ENCODE peak calls at places on chromosomes 2 and 18, in ten cellular contexts. One of them, this sample, is unnamed.
A peak's percentile ranks its signal among the peaks of the same experiment; 100 is the strongest.

GRCh38 chr2:72696559-72696958 is 129.3 kb downstream of the EXOC6B start:
- DNase-seq in nephron progenitor cell: no peak
- DNase-seq in T-cell: no peak
- DNase-seq in activated CD4-positive, alpha-beta T cell treated with anti-CD3 and anti-CD28 coated beads, Interleukin-2, amount 50 U/mL, for 48 hours: no peak
- DNase-seq in CD4-positive, alpha-beta T cell: no peak
- DNase-seq in MCF 10A: no peak
- DNase-seq in A172: no peak
- DNase-seq in progenitor cell of endocrine pancreas: no peak
- DNase-seq in activated T-cell treated with anti-CD3 and anti-CD28 coated beads for 1 hour: no peak
- DNase-seq in NB4: no peak
- DNase-seq in this sample: no peak

GRCh38 chr2:172460780-172461201 is 33.4 kb downstream of the ITGA6 start:
- DNase-seq in nephron progenitor cell: no peak
- DNase-seq in T-cell: no peak
- DNase-seq in activated CD4-positive, alpha-beta T cell treated with anti-CD3 and anti-CD28 coated beads, Interleukin-2, amount 50 U/mL, for 48 hours: no peak
- DNase-seq in CD4-positive, alpha-beta T cell: no peak
- DNase-seq in MCF 10A: peak; percentile 81
- DNase-seq in A172: no peak
- DNase-seq in progenitor cell of endocrine pancreas: no peak
- DNase-seq in activated T-cell treated with anti-CD3 and anti-CD28 coated beads for 1 hour: no peak
- DNase-seq in NB4: peak; percentile 64
- DNase-seq in this sample: no peak

GRCh38 chr2:134917219-134917957 is 1.2 kb upstream of the CCNT2 start:
- DNase-seq in nephron progenitor cell: peak; percentile 14
- DNase-seq in T-cell: no peak
- DNase-seq in activated CD4-positive, alpha-beta T cell treated with anti-CD3 and anti-CD28 coated beads, Interleukin-2, amount 50 U/mL, for 48 hours: peak; percentile 9
- DNase-seq in CD4-positive, alpha-beta T cell: peak; percentile 34
- DNase-seq in MCF 10A: peak; percentile 4
- DNase-seq in A172: no peak
- DNase-seq in progenitor cell of endocrine pancreas: no peak
- DNase-seq in activated T-cell treated with anti-CD3 and anti-CD28 coated beads for 1 hour: no peak
- DNase-seq in NB4: peak; percentile 58
- DNase-seq in this sample: no peak

GRCh38 chr18:55763298-55763697 is 175.3 kb upstream of the TCF4 start:
- DNase-seq in nephron progenitor cell: no peak
- DNase-seq in T-cell: no peak
- DNase-seq in activated CD4-positive, alpha-beta T cell treated with anti-CD3 and anti-CD28 coated beads, Interleukin-2, amount 50 U/mL, for 48 hours: no peak
- DNase-seq in CD4-positive, alpha-beta T cell: no peak
- DNase-seq in MCF 10A: no peak
- DNase-seq in A172: peak; percentile 87
- DNase-seq in progenitor cell of endocrine pancreas: no peak
- DNase-seq in activated T-cell treated with anti-CD3 and anti-CD28 coated beads for 1 hour: no peak
- DNase-seq in NB4: no peak
- DNase-seq in this sample: no peak

GRCh38 chr2:236159778-236160170 is 8.4 kb downstream of the GBX2 start:
- DNase-seq in nephron progenitor cell: no peak
- DNase-seq in T-cell: no peak
- DNase-seq in activated CD4-positive, alpha-beta T cell treated with anti-CD3 and anti-CD28 coated beads, Interleukin-2, amount 50 U/mL, for 48 hours: no peak
- DNase-seq in CD4-positive, alpha-beta T cell: no peak
- DNase-seq in MCF 10A: no peak
- DNase-seq in A172: no peak
- DNase-seq in progenitor cell of endocrine pancreas: no peak
- DNase-seq in activated T-cell treated with anti-CD3 and anti-CD28 coated beads for 1 hour: no peak
- DNase-seq in NB4: no peak
- DNase-seq in this sample: no peak

GRCh38 chr2:148617219-148617618 is 27.3 kb upstream of the EPC2 start:
- DNase-seq in nephron progenitor cell: no peak
- DNase-seq in T-cell: no peak
- DNase-seq in activated CD4-positive, alpha-beta T cell treated with anti-CD3 and anti-CD28 coated beads, Interleukin-2, amount 50 U/mL, for 48 hours: no peak
- DNase-seq in CD4-positive, alpha-beta T cell: no peak
- DNase-seq in MCF 10A: no peak
- DNase-seq in A172: no peak
- DNase-seq in progenitor cell of endocrine pancreas: no peak
- DNase-seq in activated T-cell treated with anti-CD3 and anti-CD28 coated beads for 1 hour: no peak
- DNase-seq in NB4: no peak
- DNase-seq in this sample: no peak

GRCh38 chr2:190303642-190304041 is 16.0 kb downstream of the HIBCH start:
- DNase-seq in nephron progenitor cell: no peak
- DNase-seq in T-cell: no peak
- DNase-seq in activated CD4-positive, alpha-beta T cell treated with anti-CD3 and anti-CD28 coated beads, Interleukin-2, amount 50 U/mL, for 48 hours: no peak
- DNase-seq in CD4-positive, alpha-beta T cell: no peak
- DNase-seq in MCF 10A: no peak
- DNase-seq in A172: no peak
- DNase-seq in progenitor cell of endocrine pancreas: no peak
- DNase-seq in activated T-cell treated with anti-CD3 and anti-CD28 coated beads for 1 hour: no peak
- DNase-seq in NB4: no peak
- DNase-seq in this sample: no peak

GRCh38 chr2:216654528-216655052 is 21.4 kb downstream of the IGFBP2 start:
- DNase-seq in nephron progenitor cell: no peak
- DNase-seq in T-cell: no peak
- DNase-seq in activated CD4-positive, alpha-beta T cell treated with anti-CD3 and anti-CD28 coated beads, Interleukin-2, amount 50 U/mL, for 48 hours: no peak
- DNase-seq in CD4-positive, alpha-beta T cell: no peak
- DNase-seq in MCF 10A: no peak
- DNase-seq in A172: no peak
- DNase-seq in progenitor cell of endocrine pancreas: no peak
- DNase-seq in activated T-cell treated with anti-CD3 and anti-CD28 coated beads for 1 hour: no peak
- DNase-seq in NB4: no peak
- DNase-seq in this sample: no peak

GRCh38 chr2:168766600-168766999 is 35.8 kb upstream of the NOSTRIN start:
- DNase-seq in nephron progenitor cell: no peak
- DNase-seq in T-cell: no peak
- DNase-seq in activated CD4-positive, alpha-beta T cell treated with anti-CD3 and anti-CD28 coated beads, Interleukin-2, amount 50 U/mL, for 48 hours: no peak
- DNase-seq in CD4-positive, alpha-beta T cell: no peak
- DNase-seq in MCF 10A: peak; percentile 42
- DNase-seq in A172: no peak
- DNase-seq in progenitor cell of endocrine pancreas: no peak
- DNase-seq in activated T-cell treated with anti-CD3 and anti-CD28 coated beads for 1 hour: no peak
- DNase-seq in NB4: no peak
- DNase-seq in this sample: no peak

GRCh38 chr2:177930916-177931315 is 141.7 kb downstream of the PDE11A start:
- DNase-seq in nephron progenitor cell: no peak
- DNase-seq in T-cell: no peak
- DNase-seq in activated CD4-positive, alpha-beta T cell treated with anti-CD3 and anti-CD28 coated beads, Interleukin-2, amount 50 U/mL, for 48 hours: no peak
- DNase-seq in CD4-positive, alpha-beta T cell: no peak
- DNase-seq in MCF 10A: peak; percentile 32
- DNase-seq in A172: no peak
- DNase-seq in progenitor cell of endocrine pancreas: no peak
- DNase-seq in activated T-cell treated with anti-CD3 and anti-CD28 coated beads for 1 hour: no peak
- DNase-seq in NB4: no peak
- DNase-seq in this sample: no peak

GRCh38 chr18:59566507-59566906 is 130.7 kb downstream of the CCBE1 start:
- DNase-seq in nephron progenitor cell: no peak
- DNase-seq in T-cell: no peak
- DNase-seq in activated CD4-positive, alpha-beta T cell treated with anti-CD3 and anti-CD28 coated beads, Interleukin-2, amount 50 U/mL, for 48 hours: no peak
- DNase-seq in CD4-positive, alpha-beta T cell: no peak
- DNase-seq in MCF 10A: no peak
- DNase-seq in A172: no peak
- DNase-seq in progenitor cell of endocrine pancreas: no peak
- DNase-seq in activated T-cell treated with anti-CD3 and anti-CD28 coated beads for 1 hour: no peak
- DNase-seq in NB4: no peak
- DNase-seq in this sample: no peak

GRCh38 chr18:31356025-31356424 is 20.6 kb upstream of the DSG4 start:
- DNase-seq in nephron progenitor cell: no peak
- DNase-seq in T-cell: no peak
- DNase-seq in activated CD4-positive, alpha-beta T cell treated with anti-CD3 and anti-CD28 coated beads, Interleukin-2, amount 50 U/mL, for 48 hours: no peak
- DNase-seq in CD4-positive, alpha-beta T cell: no peak
- DNase-seq in MCF 10A: no peak
- DNase-seq in A172: no peak
- DNase-seq in progenitor cell of endocrine pancreas: no peak
- DNase-seq in activated T-cell treated with anti-CD3 and anti-CD28 coated beads for 1 hour: no peak
- DNase-seq in NB4: no peak
- DNase-seq in this sample: no peak

GRCh38 chr2:188512456-188512855 is 220.8 kb downstream of the GULP1 start:
- DNase-seq in nephron progenitor cell: no peak
- DNase-seq in T-cell: no peak
- DNase-seq in activated CD4-positive, alpha-beta T cell treated with anti-CD3 and anti-CD28 coated beads, Interleukin-2, amount 50 U/mL, for 48 hours: no peak
- DNase-seq in CD4-positive, alpha-beta T cell: no peak
- DNase-seq in MCF 10A: peak; percentile 54
- DNase-seq in A172: peak; percentile 38
- DNase-seq in progenitor cell of endocrine pancreas: no peak
- DNase-seq in activated T-cell treated with anti-CD3 and anti-CD28 coated beads for 1 hour: no peak
- DNase-seq in NB4: peak; percentile 58
- DNase-seq in this sample: no peak

GRCh38 chr2:203155406-203155805 is 83.4 kb upstream of the CYP20A1 start:
- DNase-seq in nephron progenitor cell: no peak
- DNase-seq in T-cell: no peak
- DNase-seq in activated CD4-positive, alpha-beta T cell treated with anti-CD3 and anti-CD28 coated beads, Interleukin-2, amount 50 U/mL, for 48 hours: no peak
- DNase-seq in CD4-positive, alpha-beta T cell: no peak
- DNase-seq in MCF 10A: peak; percentile 2
- DNase-seq in A172: no peak
- DNase-seq in progenitor cell of endocrine pancreas: no peak
- DNase-seq in activated T-cell treated with anti-CD3 and anti-CD28 coated beads for 1 hour: no peak
- DNase-seq in NB4: peak; percentile 14
- DNase-seq in this sample: no peak

GRCh38 chr2:133791191-133791590 is 222.9 kb upstream of the NCKAP5 start:
- DNase-seq in nephron progenitor cell: no peak
- DNase-seq in T-cell: no peak
- DNase-seq in activated CD4-positive, alpha-beta T cell treated with anti-CD3 and anti-CD28 coated beads, Interleukin-2, amount 50 U/mL, for 48 hours: no peak
- DNase-seq in CD4-positive, alpha-beta T cell: no peak
- DNase-seq in MCF 10A: no peak
- DNase-seq in A172: peak; percentile 81
- DNase-seq in progenitor cell of endocrine pancreas: no peak
- DNase-seq in activated T-cell treated with anti-CD3 and anti-CD28 coated beads for 1 hour: no peak
- DNase-seq in NB4: no peak
- DNase-seq in this sample: no peak

GRCh38 chr2:150080115-150080514 is 407.4 kb downstream of the RND3 start:
- DNase-seq in nephron progenitor cell: no peak
- DNase-seq in T-cell: no peak
- DNase-seq in activated CD4-positive, alpha-beta T cell treated with anti-CD3 and anti-CD28 coated beads, Interleukin-2, amount 50 U/mL, for 48 hours: no peak
- DNase-seq in CD4-positive, alpha-beta T cell: no peak
- DNase-seq in MCF 10A: no peak
- DNase-seq in A172: peak; percentile 44
- DNase-seq in progenitor cell of endocrine pancreas: no peak
- DNase-seq in activated T-cell treated with anti-CD3 and anti-CD28 coated beads for 1 hour: no peak
- DNase-seq in NB4: no peak
- DNase-seq in this sample: no peak

GRCh38 chr2:27446057-27446456 is 3.9 kb downstream of the KRTCAP3 start:
- DNase-seq in nephron progenitor cell: no peak
- DNase-seq in T-cell: no peak
- DNase-seq in activated CD4-positive, alpha-beta T cell treated with anti-CD3 and anti-CD28 coated beads, Interleukin-2, amount 50 U/mL, for 48 hours: no peak
- DNase-seq in CD4-positive, alpha-beta T cell: no peak
- DNase-seq in MCF 10A: peak; percentile 88
- DNase-seq in A172: no peak
- DNase-seq in progenitor cell of endocrine pancreas: no peak
- DNase-seq in activated T-cell treated with anti-CD3 and anti-CD28 coated beads for 1 hour: no peak
- DNase-seq in NB4: no peak
- DNase-seq in this sample: no peak

GRCh38 chr18:26468931-26469340 is 79.4 kb downstream of the KCTD1 start:
- DNase-seq in nephron progenitor cell: peak; percentile 71
- DNase-seq in T-cell: no peak
- DNase-seq in activated CD4-positive, alpha-beta T cell treated with anti-CD3 and anti-CD28 coated beads, Interleukin-2, amount 50 U/mL, for 48 hours: no peak
- DNase-seq in CD4-positive, alpha-beta T cell: no peak
- DNase-seq in MCF 10A: peak; percentile 39
- DNase-seq in A172: peak; percentile 71
- DNase-seq in progenitor cell of endocrine pancreas: peak; percentile 30
- DNase-seq in activated T-cell treated with anti-CD3 and anti-CD28 coated beads for 1 hour: no peak
- DNase-seq in NB4: peak; percentile 22
- DNase-seq in this sample: no peak

GRCh38 chr2:200180943-200181342 is 125.5 kb upstream of the SPATS2L start:
- DNase-seq in nephron progenitor cell: no peak
- DNase-seq in T-cell: no peak
- DNase-seq in activated CD4-positive, alpha-beta T cell treated with anti-CD3 and anti-CD28 coated beads, Interleukin-2, amount 50 U/mL, for 48 hours: no peak
- DNase-seq in CD4-positive, alpha-beta T cell: no peak
- DNase-seq in MCF 10A: no peak
- DNase-seq in A172: no peak
- DNase-seq in progenitor cell of endocrine pancreas: no peak
- DNase-seq in activated T-cell treated with anti-CD3 and anti-CD28 coated beads for 1 hour: no peak
- DNase-seq in NB4: no peak
- DNase-seq in this sample: no peak

GRCh38 chr2:191571163-191571769 is 106.7 kb upstream of the NABP1 start:
- DNase-seq in nephron progenitor cell: no peak
- DNase-seq in T-cell: no peak
- DNase-seq in activated CD4-positive, alpha-beta T cell treated with anti-CD3 and anti-CD28 coated beads, Interleukin-2, amount 50 U/mL, for 48 hours: no peak
- DNase-seq in CD4-positive, alpha-beta T cell: no peak
- DNase-seq in MCF 10A: peak; percentile 57
- DNase-seq in A172: peak; percentile 82
- DNase-seq in progenitor cell of endocrine pancreas: no peak
- DNase-seq in activated T-cell treated with anti-CD3 and anti-CD28 coated beads for 1 hour: no peak
- DNase-seq in NB4: peak; percentile 84
- DNase-seq in this sample: no peak

GRCh38 chr2:113755690-113756063 is 765 bp downstream of the SLC35F5 start:
- DNase-seq in nephron progenitor cell: peak; percentile 6
- DNase-seq in T-cell: no peak
- DNase-seq in activated CD4-positive, alpha-beta T cell treated with anti-CD3 and anti-CD28 coated beads, Interleukin-2, amount 50 U/mL, for 48 hours: peak; percentile 4
- DNase-seq in CD4-positive, alpha-beta T cell: no peak
- DNase-seq in MCF 10A: no peak
- DNase-seq in A172: peak; percentile 35
- DNase-seq in progenitor cell of endocrine pancreas: no peak
- DNase-seq in activated T-cell treated with anti-CD3 and anti-CD28 coated beads for 1 hour: no peak
- DNase-seq in NB4: peak; percentile 50
- DNase-seq in this sample: no peak

GRCh38 chr2:86809481-86810121 is 18.9 kb upstream of the CD8A start:
- DNase-seq in nephron progenitor cell: no peak
- DNase-seq in T-cell: no peak
- DNase-seq in activated CD4-positive, alpha-beta T cell treated with anti-CD3 and anti-CD28 coated beads, Interleukin-2, amount 50 U/mL, for 48 hours: no peak
- DNase-seq in CD4-positive, alpha-beta T cell: no peak
- DNase-seq in MCF 10A: no peak
- DNase-seq in A172: no peak
- DNase-seq in progenitor cell of endocrine pancreas: no peak
- DNase-seq in activated T-cell treated with anti-CD3 and anti-CD28 coated beads for 1 hour: no peak
- DNase-seq in NB4: no peak
- DNase-seq in this sample: peak; percentile 38

GRCh38 chr18:53603281-53603680 is 621.2 kb downstream of the MBD2 start:
- DNase-seq in nephron progenitor cell: no peak
- DNase-seq in T-cell: no peak
- DNase-seq in activated CD4-positive, alpha-beta T cell treated with anti-CD3 and anti-CD28 coated beads, Interleukin-2, amount 50 U/mL, for 48 hours: no peak
- DNase-seq in CD4-positive, alpha-beta T cell: no peak
- DNase-seq in MCF 10A: no peak
- DNase-seq in A172: no peak
- DNase-seq in progenitor cell of endocrine pancreas: no peak
- DNase-seq in activated T-cell treated with anti-CD3 and anti-CD28 coated beads for 1 hour: no peak
- DNase-seq in NB4: no peak
- DNase-seq in this sample: no peak

GRCh38 chr2:129611456-129611855 is 368.0 kb upstream of the RAB6C start:
- DNase-seq in nephron progenitor cell: no peak
- DNase-seq in T-cell: no peak
- DNase-seq in activated CD4-positive, alpha-beta T cell treated with anti-CD3 and anti-CD28 coated beads, Interleukin-2, amount 50 U/mL, for 48 hours: no peak
- DNase-seq in CD4-positive, alpha-beta T cell: no peak
- DNase-seq in MCF 10A: no peak
- DNase-seq in A172: no peak
- DNase-seq in progenitor cell of endocrine pancreas: no peak
- DNase-seq in activated T-cell treated with anti-CD3 and anti-CD28 coated beads for 1 hour: no peak
- DNase-seq in NB4: no peak
- DNase-seq in this sample: no peak

GRCh38 chr18:47997338-47997780 is 66.9 kb upstream of the SMAD2 start:
- DNase-seq in nephron progenitor cell: peak; percentile 34
- DNase-seq in T-cell: no peak
- DNase-seq in activated CD4-positive, alpha-beta T cell treated with anti-CD3 and anti-CD28 coated beads, Interleukin-2, amount 50 U/mL, for 48 hours: peak; percentile 56
- DNase-seq in CD4-positive, alpha-beta T cell: no peak
- DNase-seq in MCF 10A: peak; percentile 28
- DNase-seq in A172: no peak
- DNase-seq in progenitor cell of endocrine pancreas: no peak
- DNase-seq in activated T-cell treated with anti-CD3 and anti-CD28 coated beads for 1 hour: peak; percentile 12
- DNase-seq in NB4: peak; percentile 67
- DNase-seq in this sample: no peak

This sample was measured in B cell.